ENCODE peak calls at places on chromosome 1, in six cellular contexts. F is left ventricle myocardium inferior, N is mesothelial cell of epicardium, K is H9, S is AG04450, V is astrocyte. I is an unnamed sample.

GRCh38 chr1:110872745-110873435 is at the start of gene CD53:
- DNase-seq in V (no peak), F (no peak), K (no peak), S (no peak), N (no peak), I (no peak)

GRCh38 chr1:164772635-164773034 is 213.7 kb downstream of the PBX1 start:
- DNase-seq in V (peak), F (peak), S (peak), K (no peak), N (no peak), I (peak)

GRCh38 chr1:42940851-42941639 is 17.6 kb downstream of the SLC2A1 start:
- DNase-seq in V (peak), S (peak), F (no peak), K (peak), N (no peak), I (peak)

GRCh38 chr1:23244362-23244761 is 27.1 kb upstream of the HTR1D start:
- DNase-seq in F (no peak), S (no peak), V (no peak), N (no peak), K (no peak), I (no peak)

GRCh38 chr1:27542463-27543273 is 52.7 kb upstream of the WASF2 start:
- DNase-seq in F (peak), K (no peak), S (no peak), V (peak), N (no peak), I (peak)

GRCh38 chr1:247964933-247965332 is at the start of gene OR2AK2:
- DNase-seq in F (no peak), V (no peak), K (no peak), N (no peak), S (no peak), I (no peak)

GRCh38 chr1:93976711-93977328 is 67.6 kb upstream of the GCLM start:
- DNase-seq in N (no peak), S (no peak), V (no peak), F (no peak), K (no peak), I (no peak)

GRCh38 chr1:194647118-194647517 is 1460.7 kb upstream of the B3GALT2 start:
- DNase-seq in S (no peak), V (no peak), N (no peak), K (no peak), F (no peak), I (no peak)

GRCh38 chr1:2385606-2386280 is 5.6 kb downstream of the MORN1 start:
- DNase-seq in N (no peak), K (no peak), F (no peak), V (no peak), S (no peak), I (no peak)

GRCh38 chr1:1470626-1471388 is 758 bp upstream of the ATAD3B start:
- DNase-seq in V (peak), N (no peak), K (no peak), S (no peak), F (no peak), I (no peak)

GRCh38 chr1:221576268-221576667 is 165.6 kb downstream of the DUSP10 start:
- DNase-seq in F (no peak), V (peak), K (no peak), S (peak), N (no peak), I (peak)

GRCh38 chr1:226061793-226062557 is 541 bp upstream of the H3-3A start:
- DNase-seq in V (peak), S (no peak), F (peak), N (peak), K (peak), I (peak)

GRCh38 chr1:861714-862113 is 62.0 kb upstream of the SAMD11 start:
- DNase-seq in N (no peak), S (no peak), F (no peak), K (no peak), V (no peak), I (no peak)

GRCh38 chr1:11788549-11789053 is 17.2 kb downstream of the MTHFR start:
- DNase-seq in K (no peak), N (no peak), S (no peak), V (no peak), F (no peak), I (no peak)

GRCh38 chr1:155145491-155145890 is 5.2 kb upstream of the DPM3 start:
- DNase-seq in F (no peak), S (no peak), V (no peak), N (no peak), K (no peak), I (no peak)

GRCh38 chr1:48776400-48777218 is at the start of gene BEND5:
- DNase-seq in N (peak), F (peak), V (peak), S (peak), K (peak), I (no peak)

GRCh38 chr1:79005945-79006344 is 585 bp downstream of the ADGRL4 start:
- DNase-seq in F (no peak), N (no peak), S (no peak), K (no peak), V (peak), I (peak)

GRCh38 chr1:12148160-12148957 is 18.4 kb upstream of the TNFRSF1B start:
- DNase-seq in N (no peak), S (no peak), K (no peak), F (no peak), V (peak), I (no peak)

GRCh38 chr1:108043712-108044111 is 78.7 kb upstream of the VAV3 start:
- DNase-seq in K (no peak), S (no peak), V (no peak), N (no peak), F (no peak), I (no peak)

GRCh38 chr1:5342172-5342571 is 650.1 kb downstream of the NPHP4 start:
- DNase-seq in S (no peak), N (no peak), F (no peak), V (no peak), K (no peak), I (no peak)

GRCh38 chr1:47423872-47424271 is 7.8 kb downstream of the FOXE3 start:
- DNase-seq in F (no peak), N (no peak), K (no peak), S (no peak), V (no peak), I (no peak)
- TF ChIP-seq CTCF in F (no peak), N (no peak), K (no peak), S (no peak), V (no peak), I (no peak)

DNA sequence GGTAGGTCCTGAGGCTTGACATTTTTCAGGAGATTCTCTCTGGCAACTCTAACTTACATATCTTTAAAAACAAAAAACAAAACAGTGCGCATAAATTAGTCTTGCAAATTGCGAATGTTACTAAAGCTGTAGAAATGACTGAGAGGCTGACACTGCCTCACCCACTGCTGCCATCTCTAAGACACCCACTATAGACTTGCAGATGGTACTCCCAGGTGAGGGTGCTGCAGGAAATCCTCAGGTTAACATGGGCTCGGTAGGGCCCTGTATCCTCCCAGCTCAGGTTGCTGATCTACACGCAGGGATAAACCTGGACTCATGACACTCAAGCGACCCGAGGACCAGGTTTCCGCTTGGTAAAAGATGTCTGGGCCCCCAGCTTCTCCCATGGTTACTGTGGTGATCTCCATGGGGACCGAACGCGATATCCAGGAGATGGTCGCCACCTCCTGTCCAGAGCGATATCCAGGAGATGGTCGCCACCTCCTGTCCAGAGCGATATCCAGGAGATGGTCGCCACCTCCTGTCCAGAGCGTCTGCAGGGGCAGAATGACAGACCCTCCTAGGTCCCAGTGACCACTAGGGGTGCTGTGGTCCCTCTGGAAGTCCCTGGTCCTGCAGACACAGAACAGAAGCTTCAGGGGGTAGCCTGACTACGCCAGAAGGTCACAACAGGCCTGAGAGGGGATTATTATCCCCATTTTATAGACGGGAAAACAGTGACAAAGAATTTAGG is 16.1 kb upstream of the LY9 start:
- DNase-seq in K (peak), N (no peak), V (no peak), F (no peak), S (no peak), I (no peak)
- TF ChIP-seq CTCF in K (peak), N (peak), V (no peak), F (peak), S (peak), I (peak)

GRCh38 chr1:192559115-192560006 is 16.2 kb upstream of the RGS1 start:
- DNase-seq in K (no peak), N (no peak), S (peak), V (peak), F (no peak), I (peak)

GRCh38 chr1:192555399-192555798 is 20.2 kb upstream of the RGS1 start:
- DNase-seq in F (no peak), N (no peak), S (no peak), V (no peak), K (no peak), I (no peak)

GRCh38 chr1:192554904-192555303 is 20.7 kb upstream of the RGS1 start:
- DNase-seq in S (no peak), F (no peak), V (peak), N (no peak), K (no peak), I (no peak)

GRCh38 chr1:192553741-192554140 is 21.8 kb upstream of the RGS1 start:
- DNase-seq in K (no peak), F (no peak), S (no peak), N (no peak), V (no peak), I (no peak)

DNA sequence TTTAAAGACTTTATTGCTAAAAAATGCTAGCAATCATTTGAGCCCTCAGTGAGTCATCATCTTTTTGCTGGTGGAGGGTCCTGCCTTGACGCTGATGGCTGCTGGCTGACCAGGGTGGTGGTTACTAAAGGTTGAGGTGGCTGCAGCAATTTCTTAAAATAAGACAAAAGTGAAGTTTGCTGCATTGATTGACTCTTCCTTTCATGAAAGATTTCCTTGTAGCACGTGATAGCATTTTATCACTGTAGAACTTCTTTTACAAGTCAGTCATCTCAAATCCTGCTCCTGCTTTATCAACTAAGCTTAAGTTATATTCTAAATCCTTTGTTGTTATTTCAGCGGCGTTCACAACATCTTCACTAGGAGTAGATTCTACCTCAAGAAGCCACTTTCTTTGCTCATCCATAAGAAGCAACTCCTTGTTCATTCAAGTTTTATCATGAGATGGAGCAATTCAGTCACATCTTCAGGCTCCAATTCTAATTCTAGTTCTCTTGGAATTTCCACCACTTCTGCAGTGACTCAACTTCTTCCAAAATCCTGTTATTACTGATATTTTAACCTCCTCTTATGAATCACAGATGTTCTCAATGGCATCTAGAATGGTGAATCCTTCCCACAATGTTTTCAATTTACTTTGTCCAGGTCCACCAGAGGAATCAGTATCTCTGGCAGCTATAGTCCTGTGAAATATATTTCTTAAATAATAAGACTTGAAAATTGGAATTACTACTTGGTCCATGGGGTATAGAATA is 17.6 kb upstream of the RGS1 start:
- DNase-seq in S (no peak), N (no peak), F (no peak), V (peak), K (no peak), I (peak)
- TF ChIP-seq CTCF in S (no peak), N (no peak), F (no peak), V (no peak), K (no peak), I (no peak)

GRCh38 chr1:10054465-10054864 is 21.7 kb downstream of the UBE4B start:
- DNase-seq in F (no peak), S (no peak), V (no peak), N (no peak), K (no peak), I (no peak)
- TF ChIP-seq CTCF in F (no peak), S (no peak), V (no peak), N (no peak), K (no peak), I (no peak)

GRCh38 chr1:10430216-10431064 is at the start of gene CENPS:
- DNase-seq in K (peak), F (peak), N (peak), S (peak), V (peak), I (peak)

GRCh38 chr1:10429868-10430215 is 391 bp upstream of the CENPS start:
- DNase-seq in N (no peak), S (no peak), F (no peak), V (peak), K (no peak), I (no peak)

GRCh38 chr1:10428956-10429355 is 1.3 kb upstream of the CENPS start:
- DNase-seq in F (no peak), V (no peak), K (no peak), S (no peak), N (no peak), I (no peak)

GRCh38 chr1:10432910-10433785 is 2.9 kb downstream of the CENPS start:
- DNase-seq in S (no peak), F (no peak), V (no peak), N (no peak), K (no peak), I (no peak)

DNA sequence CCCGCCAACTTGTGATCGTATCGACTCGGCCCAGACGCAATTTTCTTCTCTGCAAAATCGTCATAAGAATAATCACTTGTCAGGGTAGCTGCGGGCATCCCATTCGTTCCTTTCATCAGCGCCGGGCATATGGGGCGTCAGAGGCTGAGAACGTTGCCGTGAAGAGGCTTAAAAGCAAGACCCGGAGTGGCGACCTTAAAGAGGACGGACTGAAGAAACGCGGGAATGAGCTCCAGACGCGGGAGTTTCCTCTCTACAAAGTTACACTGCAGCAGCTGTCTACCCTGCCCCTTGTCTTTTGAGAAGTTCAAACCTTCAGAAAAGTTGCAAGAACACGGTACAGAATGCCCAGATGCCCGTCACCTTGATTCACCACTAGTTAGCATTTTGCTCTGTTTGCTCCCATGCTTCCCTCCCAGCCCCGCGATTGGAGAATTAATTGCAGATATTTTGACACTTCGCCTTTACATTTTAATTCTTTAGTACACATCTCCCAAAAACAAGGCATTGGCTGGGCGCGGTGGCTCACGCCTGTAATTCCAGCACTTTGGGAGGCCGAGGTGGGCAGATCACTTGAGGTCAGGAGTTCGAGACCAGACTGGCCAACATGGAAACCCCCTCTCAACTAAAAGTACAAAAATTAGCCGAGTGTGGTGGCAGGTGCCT is 965 bp downstream of the CENPS start:
- DNase-seq in V (peak), N (no peak), F (no peak), S (no peak), K (no peak), I (peak)
- TF ChIP-seq CTCF in V (no peak), N (no peak), F (no peak), S (no peak), K (no peak), I (no peak)

GRCh38 chr1:190752131-190752530 is 274.5 kb upstream of the BRINP3 start:
- DNase-seq in S (no peak), N (no peak), K (no peak), V (no peak), F (no peak), I (no peak)

GRCh38 chr1:190759807-190760206 is 282.1 kb upstream of the BRINP3 start:
- DNase-seq in N (no peak), V (no peak), F (no peak), S (no peak), K (no peak), I (no peak)

DNA sequence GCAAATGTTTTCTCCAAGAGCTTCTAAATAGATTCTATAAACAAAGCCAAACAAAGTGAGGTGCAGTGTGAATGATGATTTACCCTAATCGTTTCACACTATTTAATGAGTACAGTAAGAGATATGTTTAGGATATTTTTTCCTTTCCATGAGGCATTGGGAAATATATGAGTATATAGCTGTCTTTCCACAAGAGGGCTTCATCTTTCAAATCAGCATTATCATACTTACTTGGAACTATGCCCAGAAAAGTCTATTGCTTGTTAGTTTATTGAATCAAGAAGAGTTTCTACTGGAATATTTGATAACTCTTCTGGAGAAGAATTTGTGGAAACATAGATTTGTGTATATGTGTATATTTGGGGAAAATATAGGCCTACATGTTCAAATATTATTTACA is 277.1 kb upstream of the BRINP3 start:
- DNase-seq in V (peak), K (no peak), S (peak), F (no peak), N (no peak), I (no peak)
- TF ChIP-seq CTCF in V (no peak), K (no peak), S (peak), F (no peak), N (no peak), I (no peak)

I was measured in HFFc6.